ENCODE peak calls at places on chromosome 13, in eight cellular contexts. I is IMR-90, G is A549, S is K562, W is HCT116, E is body of pancreas, P is prostate gland, Q is testis. M is an unnamed sample.

GRCh38 chr13:35729926-35730627 is 253.6 kb upstream of the MAB21L1 start:
- DNase-seq in Q (no peak), S (no peak), W (no peak), I (no peak), P (no peak), E (no peak), G (no peak), M (no peak)

GRCh38 chr13:44267966-44268365 is 105.7 kb upstream of the SERP2 start:
- DNase-seq in S (no peak), I (peak), G (no peak), Q (no peak), E (no peak), P (no peak), W (no peak), M (no peak)

GRCh38 chr13:21326155-21327030 is 132.7 kb downstream of the ZDHHC20 start:
- DNase-seq in Q (peak), W (no peak), E (peak), P (no peak), S (no peak), G (no peak), I (peak), M (no peak)

GRCh38 chr13:36718146-36718545 is 44.3 kb downstream of the SERTM1 start:
- DNase-seq in I (peak), P (no peak), W (no peak), S (no peak), E (no peak), G (no peak), Q (no peak), M (no peak)

GRCh38 chr13:99392126-99392805 is 85.1 kb upstream of the GPR183 start:
- DNase-seq in I (no peak), E (no peak), W (no peak), P (no peak), S (no peak), G (no peak), Q (no peak), M (no peak)

GRCh38 chr13:49516467-49516866 is 20.7 kb downstream of the PHF11 start:
- DNase-seq in W (no peak), I (no peak), E (no peak), P (no peak), G (no peak), S (no peak), Q (no peak), M (no peak)

GRCh38 chr13:41352935-41353801 is 42.1 kb downstream of the NAA16 start:
- DNase-seq in I (peak), P (no peak), G (peak), W (peak), E (no peak), S (peak), Q (peak), M (peak)

GRCh38 chr13:68984688-68985319 is 1122.8 kb upstream of the ATXN8OS start:
- DNase-seq in I (no peak), Q (peak), G (no peak), P (no peak), S (peak), E (no peak), W (no peak), M (no peak)

GRCh38 chr13:66171821-66172220 is 1058.3 kb downstream of the PCDH9 start:
- DNase-seq in Q (no peak), S (no peak), G (no peak), E (no peak), W (no peak), I (no peak), P (no peak), M (no peak)

GRCh38 chr13:42041017-42041683 is 7.3 kb upstream of the DGKH start:
- DNase-seq in I (peak), E (peak), Q (peak), W (peak), G (peak), S (peak), P (peak), M (peak)

GRCh38 chr13:33218020-33218419 is 67.5 kb downstream of the STARD13 start:
- DNase-seq in E (no peak), Q (no peak), S (no peak), I (peak), P (no peak), G (peak), W (peak), M (no peak)

GRCh38 chr13:94822356-94822755 is 110.0 kb upstream of the SOX21 start:
- DNase-seq in E (no peak), G (no peak), I (no peak), P (no peak), S (no peak), Q (no peak), W (no peak), M (no peak)

GRCh38 chr13:32056316-32056715 is 24.7 kb downstream of the FRY start:
- DNase-seq in S (no peak), W (no peak), E (no peak), P (no peak), Q (no peak), G (no peak), I (no peak), M (no peak)

GRCh38 chr13:107254392-107254791 is 686.5 kb upstream of the ARGLU1 start:
- DNase-seq in Q (no peak), G (no peak), P (no peak), I (no peak), W (no peak), E (no peak), S (no peak), M (no peak)

GRCh38 chr13:21638319-21639282 is 32.3 kb upstream of the FGF9 start:
- DNase-seq in G (peak), I (peak), E (peak), S (peak), P (no peak), W (no peak), Q (peak), M (peak)

GRCh38 chr13:99974296-99974938 is 2.9 kb upstream of the ZIC5 start:
- DNase-seq in Q (no peak), S (no peak), I (no peak), G (no peak), W (no peak), E (no peak), P (no peak), M (no peak)

GRCh38 chr13:100573121-100573520 is 15.5 kb downstream of the GGACT start:
- DNase-seq in W (peak), S (peak), P (peak), Q (peak), I (peak), E (peak), G (peak), M (peak)

GRCh38 chr13:108306768-108307332 is 37.3 kb downstream of the TNFSF13B start:
- DNase-seq in E (no peak), G (no peak), Q (no peak), I (no peak), P (no peak), W (no peak), S (no peak), M (no peak)

GRCh38 chr13:47598340-47598911 is 402.6 kb downstream of the SUCLA2 start:
- DNase-seq in P (no peak), Q (no peak), E (no peak), S (no peak), G (no peak), W (no peak), I (peak), M (no peak)

GRCh38 chr13:85236431-85236830 is 562.8 kb downstream of the SLITRK6 start:
- DNase-seq in Q (no peak), W (no peak), S (no peak), G (no peak), E (no peak), I (peak), P (no peak), M (no peak)

GRCh38 chr13:68923995-68924394 is 1183.6 kb upstream of the ATXN8OS start:
- DNase-seq in G (no peak), I (no peak), W (no peak), Q (no peak), P (no peak), S (no peak), E (no peak), M (no peak)

GRCh38 chr13:28346136-28346535 is 148.8 kb downstream of the FLT1 start:
- DNase-seq in P (no peak), S (no peak), I (peak), Q (no peak), E (no peak), W (no peak), G (no peak), M (no peak)

GRCh38 chr13:101327844-101328243 is 88.5 kb downstream of the NALCN start:
- DNase-seq in P (no peak), S (no peak), W (no peak), Q (no peak), E (no peak), G (no peak), I (peak), M (no peak)

GRCh38 chr13:80339841-80340642 is 884 bp downstream of the SPRY2 start:
- DNase-seq in P (peak), W (no peak), I (peak), Q (peak), E (peak), S (peak), G (no peak), M (peak)
- TF ChIP-seq POLR2A in P (no peak), W (no peak), I (no peak), Q (no peak), E (peak), S (no peak), G (no peak), M (no peak)

DNA sequence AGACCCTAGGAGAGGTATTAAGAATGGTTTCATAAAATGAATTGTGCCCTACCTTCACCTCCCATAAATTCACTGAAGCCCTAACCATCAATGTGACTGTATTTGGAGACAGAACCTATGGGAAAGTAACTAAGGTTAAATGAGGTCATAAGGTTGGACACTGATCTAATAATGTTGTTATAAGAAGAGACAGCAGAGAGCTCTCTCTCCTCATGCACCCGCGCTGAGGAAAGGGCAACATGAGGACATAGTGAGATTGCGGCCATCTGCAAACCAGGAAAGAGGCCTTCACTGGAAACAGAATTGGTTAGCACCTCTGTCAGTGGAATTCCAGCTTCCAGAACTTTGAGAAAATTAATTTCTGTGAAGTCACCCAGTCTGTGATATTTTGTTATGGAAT is 1396.1 kb upstream of the MIR17HG start:
- DNase-seq in Q (no peak), W (no peak), I (no peak), P (no peak), G (no peak), E (no peak), S (no peak), M (no peak)
- TF ChIP-seq CTCF in Q (no peak), W (no peak), I (no peak), P (no peak), G (no peak), E (no peak), S (no peak), M (no peak)

DNA sequence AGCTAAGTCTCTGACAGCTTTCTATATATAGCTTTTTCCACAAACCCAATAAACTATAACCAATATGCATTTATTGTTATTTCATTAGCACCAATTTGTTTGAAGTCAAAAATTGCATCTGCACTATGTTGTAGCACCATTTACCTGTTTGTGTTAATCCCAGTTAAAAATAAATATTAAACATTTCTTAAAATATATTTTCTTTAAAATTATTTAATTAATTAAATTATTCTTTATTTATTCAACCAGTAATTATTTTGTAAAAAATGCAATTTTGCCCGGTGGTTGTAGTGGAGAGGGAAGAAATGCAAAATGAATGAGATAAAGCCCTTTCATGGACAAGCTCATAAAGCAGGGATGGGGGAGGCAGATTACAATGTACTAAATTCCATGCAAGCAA is 1257.9 kb downstream of the PCDH17 start:
- DNase-seq in I (no peak), E (no peak), S (no peak), P (no peak), G (no peak), W (no peak), Q (no peak), M (no peak)
- TF ChIP-seq POLR2A in I (no peak), E (no peak), S (no peak), P (no peak), G (no peak), W (no peak), Q (no peak), M (no peak)

GRCh38 chr13:110925023-110925608 is 10.2 kb upstream of the ANKRD10 start:
- DNase-seq in S (no peak), E (no peak), I (no peak), Q (no peak), P (no peak), W (no peak), G (no peak), M (no peak)
- TF ChIP-seq CTCF in S (peak), E (no peak), I (peak), Q (no peak), P (peak), W (no peak), G (peak), M (no peak)

DNA sequence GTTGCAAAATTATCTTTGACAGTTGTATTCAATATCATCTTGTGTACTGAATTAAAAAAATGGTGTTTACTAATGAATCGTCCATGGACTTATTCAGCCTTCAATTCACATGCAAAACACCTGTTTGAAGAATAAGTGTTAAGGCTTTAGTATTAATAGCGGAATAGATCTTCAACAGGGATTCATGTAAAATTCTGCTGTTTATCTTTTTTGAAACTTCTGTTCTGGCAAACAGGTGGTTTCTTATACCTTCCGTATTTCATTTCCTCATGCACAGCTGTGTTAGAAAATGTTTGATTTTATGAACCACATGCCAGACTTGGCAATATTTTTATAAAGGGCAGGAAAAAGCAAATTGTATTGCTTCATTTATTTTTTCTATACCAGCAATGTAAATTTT is 255.7 kb downstream of the DACH1 start:
- DNase-seq in I (no peak), P (no peak), W (no peak), Q (no peak), S (no peak), E (no peak), G (no peak), M (no peak)
- TF ChIP-seq POLR2A in I (no peak), P (no peak), W (no peak), Q (no peak), S (no peak), E (no peak), G (no peak), M (no peak)

GRCh38 chr13:98065468-98065867 is 77.4 kb upstream of the FARP1 start:
- DNase-seq in I (no peak), W (no peak), E (no peak), G (no peak), S (no peak), Q (no peak), P (no peak), M (no peak)
- TF ChIP-seq CTCF in I (no peak), W (no peak), E (no peak), G (no peak), S (no peak), Q (no peak), P (no peak), M (no peak)

DNA sequence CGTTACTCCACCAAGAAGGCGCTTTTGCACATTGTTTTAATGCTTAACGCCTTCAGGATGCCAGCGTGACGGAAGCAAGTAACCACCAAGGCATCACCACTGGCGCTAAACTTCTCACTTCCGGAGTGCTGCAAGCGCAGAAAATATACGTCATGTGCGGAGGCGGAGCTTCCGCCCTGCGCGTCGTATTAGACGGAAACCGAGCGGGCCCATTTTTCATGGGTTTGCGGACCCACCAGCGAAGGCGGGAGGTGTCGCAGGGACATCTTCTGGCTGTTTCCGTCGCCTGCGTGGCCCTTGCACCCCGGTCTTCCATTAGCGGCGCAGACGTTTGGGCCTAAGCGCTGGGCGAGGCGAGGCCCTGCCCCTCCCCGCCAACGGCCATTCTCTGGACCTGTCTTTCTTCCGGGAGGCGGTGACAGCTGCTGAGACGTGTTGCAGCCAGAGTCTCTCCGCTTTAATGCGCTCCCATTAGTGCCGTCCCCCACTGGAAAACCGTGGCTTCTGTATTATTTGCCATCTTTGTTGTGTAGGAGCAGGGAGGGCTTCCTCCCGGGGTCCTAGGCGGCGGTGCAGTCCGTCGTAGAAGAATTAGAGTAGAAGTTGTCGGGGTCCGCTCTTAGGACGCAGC is at the start of gene ERCC5:
- DNase-seq in G (peak), E (peak), I (peak), W (peak), P (peak), S (peak), Q (peak), M (peak)
- TF ChIP-seq POLR2A in G (peak), E (peak), I (peak), W (peak), P (peak), S (peak), Q (no peak), M (no peak)

GRCh38 chr13:51913421-51914136 is 51.8 kb downstream of the CCDC70 start:
- DNase-seq in Q (no peak), P (no peak), I (no peak), W (no peak), G (no peak), E (no peak), S (no peak), M (no peak)
- TF ChIP-seq CTCF in Q (no peak), P (no peak), I (no peak), W (no peak), G (no peak), E (no peak), S (no peak), M (no peak)